ENCODE peak calls at places on chromosomes 3 and 15, in nine cellular contexts. A is mucosa of descending colon, W is NB4, Y is H9, N is Caco-2, Q is GM13976, I is mesothelial cell of epicardium, L is IMR-90, T is heart right ventricle. U is an unnamed sample.

GRCh38 chr3:170207717-170208116 is 14.5 kb upstream of the PRKCI start:
- DNase-seq in L (no peak), Q (no peak), W (no peak), A (no peak), T (no peak), Y (no peak), I (no peak), N (no peak), U (no peak)

GRCh38 chr3:71924721-71925120 is 139.8 kb upstream of the PROK2 start:
- DNase-seq in A (no peak), Q (no peak), I (no peak), W (no peak), L (no peak), Y (no peak), N (no peak), T (no peak), U (no peak)

GRCh38 chr3:62134061-62134496 is 239.3 kb downstream of the FEZF2 start:
- DNase-seq in I (no peak), L (peak), Y (no peak), Q (no peak), A (peak), T (peak), N (no peak), W (no peak), U (no peak)

GRCh38 chr3:113844622-113845222 is 6.1 kb downstream of the GRAMD1C start:
- DNase-seq in T (no peak), Y (no peak), L (peak), W (peak), A (no peak), Q (peak), I (no peak), N (no peak), U (no peak)

GRCh38 chr3:42535981-42536784 is 33.7 kb downstream of the VIPR1 start:
- DNase-seq in W (peak), T (no peak), N (peak), I (no peak), L (no peak), Q (peak), A (no peak), Y (peak), U (no peak)

GRCh38 chr3:44996556-44996969 is 20.5 kb downstream of the EXOSC7 start:
- DNase-seq in L (no peak), W (no peak), I (no peak), Q (no peak), Y (no peak), A (no peak), T (no peak), N (no peak), U (no peak)

GRCh38 chr3:4656059-4656458 is 162.9 kb downstream of the ITPR1 start:
- DNase-seq in I (peak), W (peak), A (no peak), Q (no peak), N (peak), Y (peak), T (peak), L (peak), U (no peak)

GRCh38 chr3:51500632-51501131 is 867 bp upstream of the DCAF1 start:
- DNase-seq in L (no peak), Q (no peak), N (no peak), Y (no peak), W (no peak), T (peak), A (peak), I (no peak), U (no peak)

GRCh38 chr3:150699068-150699635 is 4.6 kb downstream of the ERICH6 start:
- DNase-seq in T (no peak), Q (no peak), W (peak), N (no peak), I (no peak), A (no peak), L (peak), Y (no peak), U (no peak)

GRCh38 chr3:150703756-150704344 is at the start of gene ERICH6:
- DNase-seq in Q (peak), W (peak), T (peak), L (peak), A (peak), Y (peak), N (peak), I (peak), U (peak)
- TF ChIP-seq CTCF in Q (no peak), W (no peak), T (no peak), L (peak), A (no peak), Y (no peak), N (no peak), I (no peak), U (no peak)

GRCh38 chr15:70604671-70605070 is 158.7 kb downstream of the UACA start:
- DNase-seq in Y (peak), W (peak), I (no peak), T (no peak), A (no peak), N (no peak), Q (no peak), L (peak), U (no peak)
- TF ChIP-seq CTCF in Y (peak), W (peak), I (no peak), T (no peak), A (no peak), N (no peak), Q (no peak), L (peak), U (no peak)

GRCh38 chr3:115151921-115152320 is 4.8 kb upstream of the ZBTB20 start:
- DNase-seq in N (no peak), T (no peak), L (no peak), Q (no peak), I (no peak), W (no peak), Y (no peak), A (no peak), U (no peak)

GRCh38 chr3:115146418-115147328 is at the start of gene ZBTB20:
- DNase-seq in L (peak), W (peak), A (peak), N (peak), Y (peak), T (peak), Q (peak), I (peak), U (peak)

GRCh38 chr3:115148142-115148790 is 1.2 kb upstream of the ZBTB20 start:
- DNase-seq in T (no peak), W (peak), L (peak), A (no peak), I (no peak), Y (no peak), N (no peak), Q (no peak), U (no peak)

GRCh38 chr3:115146032-115146417 is 1.1 kb downstream of the ZBTB20 start:
- DNase-seq in W (peak), Y (peak), N (no peak), T (no peak), Q (peak), L (peak), A (no peak), I (no peak), U (no peak)

DNA sequence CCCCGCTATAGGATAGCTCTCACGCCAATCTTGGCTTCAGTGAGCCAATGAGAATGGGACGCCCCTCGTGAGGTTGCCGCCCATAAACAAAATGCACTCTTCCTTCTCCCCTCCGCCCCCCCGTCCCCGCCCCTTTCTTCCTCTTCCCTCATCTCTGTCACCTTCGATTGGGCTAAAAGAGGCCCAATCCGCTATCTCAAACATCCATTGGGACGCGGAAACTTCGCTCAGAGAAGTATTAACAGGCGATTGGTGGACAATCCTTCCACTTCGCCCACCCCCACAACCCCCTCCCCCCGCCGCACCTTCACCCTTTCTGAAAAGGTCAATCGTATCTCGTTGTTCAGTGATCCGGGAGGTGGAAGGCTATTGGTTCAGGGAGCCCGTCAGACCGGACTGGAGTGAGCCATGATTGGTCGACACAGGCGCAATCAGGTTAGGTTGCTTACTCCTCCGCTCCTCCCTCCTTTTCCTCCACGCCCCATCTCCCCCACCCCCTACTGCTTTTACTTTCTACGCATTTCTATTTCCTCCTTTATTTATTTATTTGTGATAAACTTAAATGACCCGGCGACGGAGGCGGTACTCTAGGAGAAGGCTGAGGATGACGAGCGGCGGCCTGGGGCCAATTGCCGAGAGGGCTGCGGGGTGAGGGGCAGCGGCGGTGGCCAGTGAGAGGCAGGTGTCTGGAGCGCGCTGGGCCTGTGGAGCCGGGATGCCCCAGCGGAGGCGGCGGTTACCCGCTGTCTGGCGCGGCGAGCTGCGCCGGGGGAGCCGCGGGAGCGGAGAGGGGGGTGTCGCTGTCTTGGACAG is 447 bp upstream of the ZBTB20 start:
- DNase-seq in N (peak), Y (peak), W (peak), T (peak), Q (peak), I (peak), A (peak), L (peak), U (peak)
- TF ChIP-seq CTCF in N (no peak), Y (no peak), W (no peak), T (no peak), Q (no peak), I (no peak), A (no peak), L (no peak), U (no peak)

DNA sequence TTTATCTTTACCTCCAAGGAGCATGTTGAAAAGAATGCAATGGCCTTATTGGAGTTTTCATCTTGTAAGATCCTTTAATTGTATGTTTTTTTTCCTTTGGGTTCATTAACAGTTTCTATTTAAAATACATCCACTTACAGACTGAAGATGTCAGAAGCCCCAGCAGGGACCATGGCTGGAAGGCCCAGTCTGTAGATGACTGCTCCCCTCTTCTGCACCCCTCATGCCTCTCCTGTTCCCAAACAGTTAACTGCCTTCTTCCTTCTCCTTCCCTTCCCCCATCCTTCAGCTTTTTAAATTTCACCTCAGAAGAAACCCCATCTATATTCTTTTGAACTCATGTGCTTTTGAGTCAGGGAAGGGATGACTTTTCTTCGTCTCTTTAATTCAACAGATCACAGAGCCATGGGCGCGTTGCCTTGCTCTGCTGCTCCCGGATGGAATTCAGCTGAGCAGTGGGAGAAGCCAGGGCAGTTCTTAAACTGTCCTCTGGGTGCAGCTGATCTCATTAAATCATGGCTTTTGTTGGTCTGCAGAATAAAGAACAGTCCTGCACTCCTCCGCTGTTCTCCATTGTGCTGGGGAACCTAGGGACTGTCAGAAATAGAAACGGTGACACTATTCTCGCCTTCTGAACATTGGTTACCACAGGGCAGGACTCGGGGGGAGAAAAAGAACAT is 71.5 kb upstream of the EIF1B start:
- DNase-seq in W (no peak), Y (peak), T (no peak), N (no peak), I (no peak), Q (no peak), L (peak), A (no peak), U (no peak)
- TF ChIP-seq CTCF in W (no peak), Y (peak), T (peak), N (peak), I (no peak), Q (no peak), L (no peak), A (no peak), U (peak)

DNA sequence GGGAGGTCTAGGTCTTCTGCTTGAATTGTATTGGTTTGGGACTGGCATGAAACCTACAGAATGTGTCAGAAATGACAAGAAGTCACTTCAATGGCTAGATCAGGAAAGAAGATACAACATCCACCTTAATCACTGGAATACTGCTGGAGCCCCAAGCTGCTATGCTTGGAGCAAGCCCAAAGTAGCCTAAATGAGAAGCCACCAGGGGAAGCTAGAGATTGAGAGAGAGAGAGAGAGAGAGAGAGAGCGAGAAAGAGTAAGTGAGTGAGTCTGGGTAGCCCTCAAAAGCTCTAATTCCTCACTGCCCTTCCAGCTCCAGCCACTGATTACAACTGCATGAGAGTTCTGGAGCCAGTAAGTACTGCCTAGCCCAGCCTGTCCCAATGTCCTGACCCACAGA is 529.2 kb upstream of the GOLIM4 start:
- DNase-seq in Q (no peak), N (no peak), T (no peak), Y (peak), L (no peak), I (no peak), W (no peak), A (no peak), U (no peak)
- TF ChIP-seq CTCF in Q (no peak), N (no peak), T (no peak), Y (peak), L (no peak), I (no peak), W (no peak), A (no peak), U (no peak)

DNA sequence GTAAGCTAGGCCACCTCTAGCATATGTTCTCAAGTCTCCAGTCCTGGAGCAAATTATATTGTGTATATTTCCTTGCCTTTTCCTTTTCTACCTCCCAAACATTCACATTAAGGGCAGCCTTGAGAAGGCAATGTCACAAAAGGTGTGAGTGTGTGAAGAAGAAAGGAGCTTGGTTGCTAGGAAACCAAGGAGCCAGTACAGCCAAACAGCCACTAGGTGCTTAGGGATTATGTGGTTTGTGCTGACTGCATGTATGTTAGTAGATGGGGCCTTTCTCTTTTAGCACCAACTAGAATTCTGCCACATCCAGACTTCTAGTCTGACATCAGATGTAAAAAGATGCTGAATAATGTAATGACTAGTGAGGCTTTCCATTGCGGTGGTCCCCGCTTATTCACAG is 118.8 kb upstream of the DAZL start:
- DNase-seq in N (no peak), A (no peak), Y (peak), L (peak), T (no peak), Q (no peak), W (no peak), I (no peak), U (no peak)
- TF ChIP-seq CTCF in N (no peak), A (no peak), Y (peak), L (no peak), T (no peak), Q (no peak), W (no peak), I (no peak), U (no peak)

DNA sequence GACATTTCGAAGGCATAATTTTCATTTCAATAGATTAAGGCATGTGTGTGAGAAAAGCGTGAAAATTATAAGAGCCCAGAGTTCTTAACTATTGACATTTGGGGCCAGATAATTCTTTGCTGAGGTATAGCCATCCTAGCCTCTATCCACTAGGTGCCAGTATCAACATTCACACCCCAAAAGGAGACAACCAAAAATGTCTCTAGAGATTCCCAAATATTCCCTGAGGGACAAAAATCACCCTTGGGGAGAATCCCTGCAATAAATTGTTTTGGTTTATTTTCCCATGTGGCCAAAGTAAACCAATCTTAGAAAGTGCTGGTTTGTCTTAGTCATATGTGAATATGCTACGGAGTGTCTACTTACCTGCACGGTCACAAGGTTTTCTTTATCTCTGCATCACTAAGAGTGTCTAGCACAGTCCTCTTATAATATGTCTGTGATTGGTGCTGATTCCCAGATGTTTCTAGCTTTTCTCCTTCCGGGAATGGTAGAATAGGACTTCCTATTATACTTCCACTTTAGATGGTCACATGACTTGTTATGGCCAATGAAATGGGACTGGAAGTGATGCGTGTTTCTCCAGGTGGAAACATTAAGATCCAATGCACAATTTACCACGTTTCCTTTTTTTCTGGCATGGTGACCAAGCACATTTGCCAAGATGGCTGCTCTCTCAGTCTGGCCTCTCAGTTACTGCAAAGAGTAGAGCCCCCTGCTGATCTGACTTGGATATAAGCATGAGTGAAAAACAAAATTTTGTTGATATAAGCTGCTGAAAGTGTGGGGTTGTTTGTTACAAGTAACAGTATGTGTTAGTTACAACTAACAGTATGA is 8.0 kb upstream of the KBTBD8 start:
- DNase-seq in N (no peak), T (no peak), L (no peak), A (no peak), Y (no peak), I (no peak), Q (peak), W (peak), U (no peak)
- TF ChIP-seq CTCF in N (no peak), T (no peak), L (peak), A (no peak), Y (peak), I (no peak), Q (peak), W (peak), U (no peak)

DNA sequence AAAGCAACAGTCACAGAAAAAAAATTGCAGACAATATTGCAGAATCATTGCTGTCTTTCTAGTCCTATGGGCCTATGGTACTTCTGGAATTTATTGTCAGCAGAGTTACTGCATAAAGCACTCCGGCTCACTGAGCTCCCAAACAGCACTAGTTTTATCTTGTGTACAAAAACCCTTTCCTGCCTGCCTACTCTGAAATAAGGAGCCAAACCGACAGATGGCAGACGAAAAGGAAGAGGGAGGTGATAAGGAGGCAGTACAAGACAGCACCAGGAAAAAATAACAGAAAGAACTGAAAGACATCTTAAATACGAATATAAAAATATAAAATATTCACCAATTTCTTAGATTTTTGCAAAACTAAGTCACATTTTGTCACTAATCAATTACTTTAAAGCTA is 15.6 kb downstream of the HERC1 start:
- DNase-seq in N (no peak), L (peak), A (no peak), Q (no peak), W (no peak), I (no peak), Y (no peak), T (no peak), U (no peak)
- TF ChIP-seq CTCF in N (no peak), L (no peak), A (no peak), Q (no peak), W (no peak), I (no peak), Y (no peak), T (no peak), U (no peak)

DNA sequence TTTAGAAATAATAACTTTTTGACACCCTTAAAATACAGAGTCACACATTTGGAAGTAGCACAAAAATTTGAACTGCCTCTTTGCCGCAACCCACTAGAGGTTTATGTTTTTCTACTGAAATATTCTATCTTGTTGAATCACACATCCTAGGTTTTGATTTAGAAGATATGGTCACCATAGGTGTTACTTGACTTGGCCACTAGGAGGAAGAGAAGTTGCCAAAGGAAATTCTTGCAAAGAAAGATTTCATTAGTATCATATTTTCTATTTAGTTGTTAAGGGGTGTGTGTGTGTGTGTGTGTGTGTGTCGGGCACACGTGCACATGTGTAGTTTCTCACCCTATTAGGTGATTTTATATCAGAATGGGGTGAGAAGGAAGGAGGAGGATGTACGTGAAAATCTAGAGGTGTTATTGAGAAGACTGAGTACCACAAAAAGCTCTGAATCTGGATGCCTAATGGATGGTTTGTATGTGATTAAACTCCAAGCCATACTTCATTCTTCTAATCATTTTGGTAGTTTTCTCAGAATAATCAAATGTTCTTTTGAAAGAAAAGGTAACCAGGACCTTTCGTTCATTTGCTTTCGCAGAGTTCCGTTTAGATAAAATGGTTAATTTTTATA is 31.5 kb downstream of the ZFAND6 start:
- DNase-seq in L (no peak), W (peak), A (no peak), T (no peak), I (no peak), N (no peak), Y (no peak), Q (no peak), U (no peak)
- TF ChIP-seq CTCF in L (peak), W (peak), A (no peak), T (no peak), I (peak), N (peak), Y (peak), Q (no peak), U (peak)